ENCODE peak calls at places on chromosomes 3 and 15, in eight cellular contexts. Y is AG09319; B is LoVo; N is NCI-H1092 treated with DMSO at 0.1 percent for 48 hours; Q is stimulated activated CD8-positive, alpha-beta memory T cell treated with anti-CD3 and anti-CD28 coated beads, Interleukin-7, amount 100 ng/mL, for 1 hour; H is SHP77; U is GM12864; F is activated CD4-positive, alpha-beta T cell treated with anti-CD3 and anti-CD28 coated beads for 36 hours. L is an unnamed sample.
A peak's percentile ranks its signal among the peaks of the same experiment; 100 is the strongest.

GRCh38 chr3:8856721-8857120 is 87.3 kb upstream of the OXTR start:
- DNase-seq in F (no peak), B (no peak), N (no peak), U (no peak), Y (no peak), H (no peak), Q (no peak), L (no peak)

GRCh38 chr3:96961576-96961975 is 147.2 kb downstream of the EPHA6 start:
- DNase-seq in Q (no peak), F (no peak), H (no peak), Y (no peak), U (no peak), B (no peak), N (no peak), L (no peak)

GRCh38 chr3:104564045-104564643 is 802.6 kb upstream of the ALCAM start:
- DNase-seq in N (peak; percentile 21), U (peak; percentile 13), Y (peak; percentile 5), B (peak; percentile 24), H (peak; percentile 22), F (peak; percentile 77), Q (peak; percentile 19), L (no peak)

GRCh38 chr3:15451468-15452113 is 24.2 kb downstream of the EAF1 start:
- DNase-seq in Y (no peak), N (no peak), U (no peak), B (no peak), F (no peak), H (no peak), Q (no peak), L (no peak)

GRCh38 chr15:38758001-38758400 is 193.4 kb upstream of the RASGRP1 start:
- DNase-seq in H (no peak), Y (peak; percentile 35), U (no peak), N (no peak), F (no peak), B (no peak), Q (no peak), L (peak; percentile 79)

GRCh38 chr15:48541659-48542334 is 103.7 kb downstream of the FBN1 start:
- DNase-seq in B (no peak), N (no peak), F (no peak), U (peak; percentile 19), Y (peak; percentile 73), Q (no peak), H (no peak), L (no peak)

GRCh38 chr15:57726411-57726810 is 19.9 kb downstream of the POLR2M start:
- DNase-seq in H (no peak), N (no peak), F (no peak), U (no peak), Q (no peak), B (no peak), Y (no peak), L (no peak)

GRCh38 chr15:68793776-68794175 is 26.9 kb downstream of the ANP32A start:
- DNase-seq in H (no peak), N (no peak), Y (no peak), Q (no peak), U (no peak), B (no peak), F (no peak), L (no peak)

GRCh38 chr3:119301001-119301400 is 6.8 kb downstream of the ARHGAP31 start:
- DNase-seq in N (no peak), H (no peak), U (no peak), Q (no peak), Y (no peak), F (no peak), B (no peak), L (no peak)